ENCODE peak calls at places on chromosomes 16 and 17, in six cellular contexts. W is neural progenitor cell, G is adrenal gland, X is upper lobe of right lung, I is cardiac muscle cell, N is heart left ventricle. V is an unnamed sample.

GRCh38 chr16:15507299-15507958 is 73.0 kb downstream of the BMERB1 start:
- DNase-seq in G (no peak), X (no peak), I (no peak), N (no peak), W (no peak), V (peak; percentile 47)

GRCh38 chr17:60506312-60506711 is 19.7 kb downstream of the APPBP2 start:
- DNase-seq in I (no peak), G (no peak), W (no peak), N (no peak), X (no peak), V (no peak)

GRCh38 chr16:84270071-84270470 is 24.6 kb upstream of the WFDC1 start:
- DNase-seq in W (no peak), I (no peak), X (no peak), G (no peak), N (no peak), V (no peak)

GRCh38 chr16:3873482-3874173 is 6.9 kb downstream of the CREBBP start:
- DNase-seq in I (no peak), X (no peak), W (no peak), G (no peak), N (no peak), V (no peak)

GRCh38 chr17:19904412-19904811 is 36.7 kb upstream of the ULK2 start:
- DNase-seq in W (no peak), G (no peak), I (no peak), X (no peak), N (no peak), V (no peak)

GRCh38 chr17:76458580-76459490 is 5.9 kb upstream of the UBE2O start:
- DNase-seq in W (peak; percentile 82), G (peak; percentile 77), X (peak; percentile 77), N (peak; percentile 43), I (peak; percentile 86), V (no peak)

GRCh38 chr17:12613566-12613965 is 52.1 kb upstream of the MYOCD start:
- DNase-seq in I (no peak), N (no peak), G (no peak), X (no peak), W (no peak), V (no peak)

GRCh38 chr17:11807606-11808005 is 189.7 kb downstream of the ZNF18 start:
- DNase-seq in N (no peak), W (no peak), G (no peak), I (peak; percentile 72), X (no peak), V (no peak)

GRCh38 chr17:57899391-57899790 is 49.5 kb upstream of the MRPS23 start:
- DNase-seq in W (no peak), N (peak; percentile 52), G (no peak), X (no peak), I (no peak), V (peak; percentile 66)

GRCh38 chr17:74943808-74944522 is 8.3 kb downstream of the OTOP3 start:
- DNase-seq in I (no peak), G (no peak), W (no peak), X (no peak), N (no peak), V (no peak)

GRCh38 chr16:85643631-85644030 is 30.5 kb downstream of the GSE1 start:
- DNase-seq in W (no peak), X (no peak), I (no peak), G (no peak), N (no peak), V (no peak)

GRCh38 chr16:4477966-4478365 is 1.8 kb downstream of the HMOX2 start:
- DNase-seq in W (peak; percentile 47), G (no peak), I (no peak), X (no peak), N (no peak), V (no peak)

GRCh38 chr17:43931062-43931571 is 11.2 kb downstream of the PPY start:
- DNase-seq in N (peak; percentile 6), W (no peak), G (no peak), X (no peak), I (no peak), V (no peak)

GRCh38 chr17:43536236-43537088 is 9.7 kb downstream of the ETV4 start:
- DNase-seq in W (no peak), G (no peak), N (no peak), X (no peak), I (no peak), V (no peak)

GRCh38 chr17:56358651-56359050 is 205.4 kb downstream of the ANKFN1 start:
- DNase-seq in I (no peak), N (no peak), W (no peak), X (no peak), G (no peak), V (no peak)

GRCh38 chr17:68255731-68256538 is 8.1 kb downstream of the AMZ2 start:
- DNase-seq in I (no peak), G (no peak), W (no peak), N (no peak), X (no peak), V (no peak)

GRCh38 chr16:82460761-82461160 is 166.0 kb upstream of the CDH13 start:
- DNase-seq in N (no peak), X (no peak), G (no peak), W (peak; percentile 46), I (no peak), V (no peak)

GRCh38 chr16:70680495-70681381 is 5.1 kb downstream of the MTSS2 start:
- DNase-seq in I (no peak), G (peak; percentile 63), W (no peak), N (peak; percentile 63), X (no peak), V (no peak)

GRCh38 chr16:87436225-87437172 is 44.4 kb downstream of the MAP1LC3B start:
- DNase-seq in W (no peak), X (no peak), I (peak; percentile 70), G (peak; percentile 60), N (no peak), V (no peak)

GRCh38 chr16:50446861-50447260 is 78.1 kb upstream of the BRD7 start:
- DNase-seq in G (no peak), W (no peak), X (no peak), I (no peak), N (no peak), V (no peak)

GRCh38 chr17:36092228-36092627 is 2.3 kb upstream of the CCL3 start:
- DNase-seq in I (no peak), X (no peak), G (no peak), N (no peak), W (no peak), V (no peak)

GRCh38 chr17:55284944-55285339 is 20.2 kb downstream of the HLF start:
- DNase-seq in I (no peak), X (no peak), N (no peak), W (no peak), G (no peak), V (no peak)

GRCh38 chr17:18184143-18185007 is 747 bp downstream of the ALKBH5 start:
- DNase-seq in G (peak; percentile 71), I (peak; percentile 62), X (peak; percentile 81), W (peak; percentile 68), N (peak; percentile 70), V (peak; percentile 46)

GRCh38 chr16:1863681-1864460 is 8.1 kb downstream of the MEIOB start:
- DNase-seq in W (peak; percentile 38), I (peak; percentile 44), X (no peak), N (no peak), G (no peak), V (no peak)

GRCh38 chr17:49843774-49844350 is 4.0 kb downstream of the TAC4 start:
- DNase-seq in W (peak; percentile 57), X (peak; percentile 59), I (no peak), N (no peak), G (no peak), V (no peak)

GRCh38 chr17:45092932-45093430 is 31.9 kb downstream of the NMT1 start:
- DNase-seq in W (no peak), N (peak; percentile 81), I (no peak), G (peak; percentile 96), X (peak; percentile 82), V (peak; percentile 95)

GRCh38 chr17:49249292-49249794 is 18.8 kb upstream of the PHOSPHO1 start:
- DNase-seq in W (no peak), X (peak; percentile 66), I (peak; percentile 16), G (peak; percentile 41), N (peak; percentile 71), V (peak; percentile 43)

GRCh38 chr16:69366431-69366830 is 14.8 kb upstream of the TMED6 start:
- DNase-seq in G (no peak), X (no peak), N (no peak), I (no peak), W (no peak), V (no peak)

GRCh38 chr16:53080345-53081031 is 25.7 kb downstream of the CHD9 start:
- DNase-seq in G (peak; percentile 83), X (no peak), W (no peak), N (no peak), I (no peak), V (no peak)

GRCh38 chr17:74249966-74250365 is 24.1 kb upstream of the DNAI2 start:
- DNase-seq in X (no peak), I (no peak), W (no peak), G (no peak), N (no peak), V (no peak)

GRCh38 chr16:10849736-10850477 is 27.1 kb upstream of the CIITA start:
- DNase-seq in I (no peak), G (peak; percentile 23), N (no peak), X (no peak), W (no peak), V (no peak)

GRCh38 chr17:70089513-70090148 is 14.6 kb downstream of the KCNJ16 start:
- DNase-seq in X (no peak), W (no peak), N (no peak), G (no peak), I (no peak), V (no peak)
- H3K9me3 ChIP-seq in X (no peaks in the 10 kb centered on the region), W (no peaks in the 10 kb centered on the region), N (no peaks in the 10 kb centered on the region), G (no peaks in the 10 kb centered on the region), I (no peaks in the 10 kb centered on the region), V (no peaks in the 10 kb centered on the region)

GRCh38 chr17:2059125-2059836 is 4.4 kb downstream of the HIC1 start:
- DNase-seq in I (no peak), W (no peak), X (no peak), G (peak; percentile 42), N (no peak), V (no peak)

GRCh38 chr17:2057130-2057713 is 2.3 kb downstream of the HIC1 start:
- DNase-seq in N (peak; percentile 68), X (no peak), I (peak; percentile 46), W (peak; percentile 73), G (no peak), V (no peak)

GRCh38 chr17:2059837-2060658 is 5.1 kb downstream of the HIC1 start:
- DNase-seq in G (no peak), N (no peak), I (no peak), W (no peak), X (no peak), V (no peak)

GRCh38 chr17:2057714-2058520 is 3.0 kb downstream of the HIC1 start:
- DNase-seq in I (no peak), N (no peak), X (no peak), G (peak; percentile 35), W (no peak), V (no peak)

GRCh38 chr17:2058521-2059124 is 3.7 kb downstream of the HIC1 start:
- DNase-seq in N (peak; percentile 93), W (no peak), I (peak; percentile 55), G (peak; percentile 70), X (peak; percentile 93), V (no peak)
- H3K27ac ChIP-seq in N (peak overlapping the region; percentile 91), W (no peak overlapping the region), I (no peak overlapping the region), G (peak overlapping the region; percentile 25), X (peak overlapping the region; percentile 72), V (peak overlapping the region; percentile 82)

GRCh38 chr16:17970816-17971291 is 365.7 kb downstream of the NPIPA8 start:
- DNase-seq in G (no peak), W (no peak), I (no peak), X (no peak), N (no peak), V (peak; percentile 67)
- TF ChIP-seq CTCF in G (peak; percentile 35), W (peak; percentile 26), I (no peak), X (peak; percentile 41), N (no peak), V (no peak)

GRCh38 chr17:5182597-5183409 is 8.9 kb downstream of the ZNF594 start:
- DNase-seq in I (no peak), G (no peak), W (no peak), X (no peak), N (no peak), V (no peak)
- H3K9me3 ChIP-seq in I (peaks cover 13% of the 10 kb centered on the region), G (peaks cover 99% of the 10 kb centered on the region), W (peaks cover 95% of the 10 kb centered on the region), X (peaks cover 86% of the 10 kb centered on the region), N (peaks cover 25% of the 10 kb centered on the region), V (peaks cover 22% of the 10 kb centered on the region)